ENCODE peak calls at places on chromosomes 1 and 21, in five cellular contexts. E is CD4-positive, CD25-positive, alpha-beta regulatory T cell; I is astrocyte of the cerebellum; D is PC-3; H is A549. F is an unnamed sample.

GRCh38 chr1:212879947-212880690 is 22.0 kb downstream of the FLVCR1 start:
- DNase-seq in E (no peak), I (peak; percentile 31), D (no peak), H (no peak), F (no peak)

GRCh38 chr1:67612690-67613322 is 72.2 kb upstream of the GADD45A start:
- DNase-seq in E (no peak), I (no peak), D (peak; percentile 35), H (no peak), F (peak; percentile 47)

GRCh38 chr1:209266590-209267172 is 316.8 kb upstream of the CAMK1G start:
- DNase-seq in E (no peak), I (no peak), D (peak; percentile 32), H (peak; percentile 56), F (no peak)

GRCh38 chr21:38377165-38378093 is 120.6 kb downstream of the KCNJ15 start:
- DNase-seq in E (no peak), I (no peak), D (peak; percentile 21), H (no peak), F (no peak)

GRCh38 chr1:115077286-115077983 is 11.9 kb downstream of the TSPAN2 start:
- DNase-seq in E (no peak), I (no peak), D (no peak), H (no peak), F (no peak)

GRCh38 chr1:89598450-89599331 is 34.2 kb upstream of the LRRC8C start:
- DNase-seq in E (peak; percentile 41), I (peak; percentile 15), D (peak; percentile 71), H (peak; percentile 31), F (peak; percentile 68)

GRCh38 chr1:153567621-153568366 is 2.1 kb upstream of the S100A2 start:
- DNase-seq in E (peak; percentile 36), I (no peak), D (peak; percentile 98), H (peak; percentile 82), F (peak; percentile 41)

GRCh38 chr1:177907000-177907399 is 62.9 kb downstream of the SEC16B start:
- DNase-seq in E (no peak), I (no peak), D (no peak), H (no peak), F (peak; percentile 18)

GRCh38 chr1:31627930-31628421 is 10.5 kb downstream of the HCRTR1 start:
- DNase-seq in E (no peak), I (peak; percentile 11), D (no peak), H (no peak), F (no peak)

GRCh38 chr21:46127239-46128105 is 27.9 kb downstream of the FTCD start:
- DNase-seq in E (no peak), I (no peak), D (no peak), H (no peak), F (no peak)

GRCh38 chr1:224175615-224176014 is 7.4 kb upstream of the DEGS1 start:
- DNase-seq in E (no peak), I (no peak), D (no peak), H (peak; percentile 29), F (no peak)

GRCh38 chr1:43221256-43221778 is 48.5 kb upstream of the TMEM125 start:
- DNase-seq in E (peak; percentile 45), I (no peak), D (no peak), H (no peak), F (no peak)

GRCh38 chr21:36239585-36239984 is 80.4 kb upstream of the MORC3 start:
- DNase-seq in E (no peak), I (no peak), D (no peak), H (no peak), F (no peak)

GRCh38 chr1:203480084-203480483 is 4.5 kb downstream of the PRELP start:
- DNase-seq in E (no peak), I (no peak), D (no peak), H (no peak), F (no peak)

GRCh38 chr1:180920702-180921101 is 8.0 kb downstream of the KIAA1614 start:
- DNase-seq in E (no peak), I (no peak), D (no peak), H (peak; percentile 26), F (no peak)

GRCh38 chr1:232923739-232924386 is 26.5 kb upstream of the NTPCR start:
- DNase-seq in E (peak; percentile 94), I (no peak), D (peak; percentile 57), H (no peak), F (no peak)

GRCh38 chr1:168926236-168926635 is 180.3 kb upstream of the ATP1B1 start:
- DNase-seq in E (no peak), I (no peak), D (no peak), H (no peak), F (no peak)

GRCh38 chr1:25223471-25223870 is 8.8 kb downstream of the SYF2 start:
- DNase-seq in E (no peak), I (no peak), D (peak; percentile 6), H (no peak), F (no peak)

GRCh38 chr1:74549947-74550346 is 37.5 kb upstream of the LRRC53 start:
- DNase-seq in E (no peak), I (no peak), D (no peak), H (no peak), F (no peak)

GRCh38 chr1:174874337-174875053 is 125.3 kb upstream of the CACYBP start:
- DNase-seq in E (no peak), I (no peak), D (no peak), H (no peak), F (no peak)

GRCh38 chr1:64396817-64397216 is 73.1 kb upstream of the CACHD1 start:
- DNase-seq in E (peak; percentile 16), I (no peak), D (no peak), H (peak; percentile 39), F (peak; percentile 59)

DNA sequence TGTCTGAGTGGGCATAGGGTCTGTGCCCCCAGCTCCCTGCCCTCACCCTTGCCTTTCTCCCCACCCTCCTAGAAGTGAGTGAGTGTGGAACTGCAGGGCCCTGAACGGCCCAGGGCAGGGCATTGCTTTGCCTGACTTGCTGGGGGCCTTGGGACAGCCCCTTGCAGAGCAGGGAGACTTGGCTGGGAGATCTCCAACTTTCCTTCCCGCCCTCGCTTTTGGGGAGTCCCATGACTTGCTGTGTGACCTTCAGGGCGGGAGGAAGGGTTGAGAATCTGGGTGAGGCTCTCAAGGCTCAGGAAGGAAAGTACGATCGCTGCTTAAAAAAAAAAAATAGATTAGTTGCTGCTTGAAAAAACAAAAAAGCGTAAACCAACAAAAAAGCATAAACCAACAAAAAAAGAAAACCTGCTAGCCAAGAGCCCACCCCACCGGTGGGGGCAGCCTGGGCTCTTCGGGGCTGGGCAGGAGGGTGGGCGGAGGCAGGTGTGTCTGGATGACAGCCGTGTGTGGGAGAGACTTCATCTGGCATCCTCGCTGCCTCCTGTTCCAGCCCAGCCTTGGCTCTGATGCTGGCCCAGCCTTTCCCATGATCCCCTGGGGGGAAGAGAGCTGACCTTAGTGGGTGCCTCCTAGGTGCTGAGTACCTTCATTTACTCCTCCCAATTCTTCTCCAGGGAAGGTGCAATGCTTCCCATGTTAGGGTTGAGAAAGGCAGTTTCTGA is 6.5 kb downstream of the NBL1 start:
- DNase-seq in E (no peak), I (no peak), D (no peak), H (no peak), F (no peak)
- H3K4me3 ChIP-seq in E (no peak overlapping the region), I (no peak overlapping the region), D (no peak overlapping the region), H (no peak overlapping the region), F (no peak overlapping the region)

GRCh38 chr1:162471290-162471853 is 26.2 kb upstream of the UHMK1 start:
- DNase-seq in E (no peak), I (no peak), D (no peak), H (no peak), F (no peak)

GRCh38 chr1:162475089-162475488 is 22.5 kb upstream of the UHMK1 start:
- DNase-seq in E (no peak), I (no peak), D (no peak), H (no peak), F (no peak)

GRCh38 chr1:162476620-162477019 is 21.0 kb upstream of the UHMK1 start:
- DNase-seq in E (no peak), I (no peak), D (no peak), H (no peak), F (no peak)

GRCh38 chr1:162470216-162470615 is 27.4 kb upstream of the UHMK1 start:
- DNase-seq in E (no peak), I (no peak), D (no peak), H (no peak), F (no peak)

GRCh38 chr1:162475539-162476185 is 22.0 kb upstream of the UHMK1 start:
- DNase-seq in E (no peak), I (no peak), D (no peak), H (no peak), F (peak; percentile 23)
- H3K4me3 ChIP-seq in E (no peak overlapping the region), I (no peak overlapping the region), D (no peak overlapping the region), H (no peak overlapping the region), F (no peak overlapping the region)

GRCh38 chr1:244731651-244732050 is 78.7 kb downstream of the DESI2 start:
- DNase-seq in E (no peak), I (no peak), D (no peak), H (no peak), F (no peak)

GRCh38 chr1:244730153-244730933 is 77.4 kb downstream of the DESI2 start:
- DNase-seq in E (peak; percentile 55), I (no peak), D (peak; percentile 51), H (peak; percentile 35), F (peak; percentile 61)

GRCh38 chr1:244732846-244733450 is 80.0 kb downstream of the DESI2 start:
- DNase-seq in E (no peak), I (no peak), D (no peak), H (no peak), F (no peak)

GRCh38 chr1:244735404-244735803 is 82.5 kb downstream of the DESI2 start:
- DNase-seq in E (peak; percentile 63), I (no peak), D (no peak), H (peak; percentile 38), F (peak; percentile 11)

GRCh38 chr1:244730934-244731434 is 78.1 kb downstream of the DESI2 start:
- DNase-seq in E (no peak), I (no peak), D (no peak), H (no peak), F (no peak)
- H3K4me3 ChIP-seq in E (no peak overlapping the region), I (peak overlapping the region; percentile 34), D (peak overlapping the region; percentile 60), H (peak overlapping the region; percentile 43), F (peak overlapping the region; percentile 48)

GRCh38 chr1:150256549-150257341 is 829 bp upstream of the CA14 start:
- DNase-seq in E (no peak), I (no peak), D (no peak), H (no peak), F (peak; percentile 52)

GRCh38 chr1:150259217-150259616 is 1.6 kb downstream of the CA14 start:
- DNase-seq in E (no peak), I (no peak), D (no peak), H (no peak), F (no peak)

GRCh38 chr1:150256193-150256548 is 1.4 kb upstream of the CA14 start:
- DNase-seq in E (no peak), I (no peak), D (no peak), H (no peak), F (peak; percentile 58)

GRCh38 chr1:150258275-150258666 is 697 bp downstream of the CA14 start:
- DNase-seq in E (no peak), I (no peak), D (no peak), H (no peak), F (no peak)

DNA sequence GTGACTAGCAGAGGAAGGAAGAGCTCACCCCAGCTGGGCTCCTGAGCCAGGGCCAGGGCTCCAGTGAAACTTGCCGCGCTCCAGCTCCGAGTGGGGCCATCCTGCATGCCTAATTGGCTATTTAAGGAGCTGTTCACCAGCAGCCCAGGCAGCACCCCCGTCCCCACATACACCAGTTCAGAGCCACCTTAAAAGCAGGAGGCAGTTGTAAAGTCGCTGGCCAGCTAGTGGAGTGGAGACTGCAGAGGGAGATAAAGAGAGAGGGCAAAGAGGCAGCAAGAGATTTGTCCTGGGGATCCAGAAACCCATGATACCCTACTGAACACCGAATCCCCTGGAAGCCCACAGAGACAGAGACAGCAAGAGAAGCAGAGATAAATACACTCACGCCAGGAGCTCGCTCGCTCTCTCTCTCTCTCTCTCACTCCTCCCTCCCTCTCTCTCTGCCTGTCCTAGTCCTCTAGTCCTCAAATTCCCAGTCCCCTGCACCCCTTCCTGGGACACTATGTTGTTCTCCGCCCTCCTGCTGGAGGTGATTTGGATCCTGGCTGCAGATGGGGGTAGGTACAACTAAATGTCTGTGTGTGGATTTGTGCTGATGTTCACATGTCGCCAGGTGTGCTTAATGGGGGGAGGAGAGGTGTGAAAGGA is at the start of gene CA14:
- DNase-seq in E (no peak), I (no peak), D (no peak), H (no peak), F (peak; percentile 57)
- H3K4me3 ChIP-seq in E (no peak within 1 kb of the TSS), I (no peak within 1 kb of the TSS), D (no peak within 1 kb of the TSS), H (no peak within 1 kb of the TSS), F (peak within 1 kb of the TSS; percentile 29)